ENCODE peak calls at places on chromosomes 3 and 15, in four cellular contexts. K is GM12865, I is fibroblast of the aortic adventitia, L is MM.1S. H is an unnamed sample.
A peak's percentile ranks its signal among the peaks of the same experiment; 100 is the strongest.

GRCh38 chr3:52456800-52457183 is 1.4 kb downstream of the NISCH start:
- DNase-seq in K (no peak), I (no peak), L (no peak), H (no peak)

GRCh38 chr3:32843504-32844321 is 25.9 kb downstream of the TRIM71 start:
- DNase-seq in K (no peak), I (no peak), L (no peak), H (peak; percentile 75)

GRCh38 chr15:25882466-25882865 is 19.3 kb upstream of the ATP10A start:
- DNase-seq in K (no peak), I (peak; percentile 9), L (no peak), H (no peak)

GRCh38 chr3:18469775-18470174 is 44.6 kb upstream of the SATB1 start:
- DNase-seq in K (no peak), I (no peak), L (no peak), H (no peak)

GRCh38 chr15:79682285-79682684 is 214.5 kb downstream of the MTHFS start:
- DNase-seq in K (no peak), I (peak; percentile 88), L (no peak), H (no peak)

GRCh38 chr3:151124476-151124875 is 39.0 kb downstream of the MED12L start:
- DNase-seq in K (no peak), I (no peak), L (no peak), H (no peak)

GRCh38 chr15:98541519-98541918 is 106.8 kb upstream of the IGF1R start:
- DNase-seq in K (no peak), I (no peak), L (no peak), H (no peak)

GRCh38 chr3:106399773-106400172 is 531.0 kb upstream of the CBLB start:
- DNase-seq in K (no peak), I (no peak), L (no peak), H (no peak)

GRCh38 chr3:37465174-37465573 is 290.8 kb upstream of the LRRFIP2 start:
- DNase-seq in K (no peak), I (no peak), L (no peak), H (no peak)

GRCh38 chr3:145637105-145637504 is 523.9 kb downstream of the PLOD2 start:
- DNase-seq in K (no peak), I (no peak), L (no peak), H (no peak)

GRCh38 chr3:145639207-145639606 is 521.8 kb downstream of the PLOD2 start:
- DNase-seq in K (no peak), I (peak; percentile 11), L (no peak), H (no peak)

DNA sequence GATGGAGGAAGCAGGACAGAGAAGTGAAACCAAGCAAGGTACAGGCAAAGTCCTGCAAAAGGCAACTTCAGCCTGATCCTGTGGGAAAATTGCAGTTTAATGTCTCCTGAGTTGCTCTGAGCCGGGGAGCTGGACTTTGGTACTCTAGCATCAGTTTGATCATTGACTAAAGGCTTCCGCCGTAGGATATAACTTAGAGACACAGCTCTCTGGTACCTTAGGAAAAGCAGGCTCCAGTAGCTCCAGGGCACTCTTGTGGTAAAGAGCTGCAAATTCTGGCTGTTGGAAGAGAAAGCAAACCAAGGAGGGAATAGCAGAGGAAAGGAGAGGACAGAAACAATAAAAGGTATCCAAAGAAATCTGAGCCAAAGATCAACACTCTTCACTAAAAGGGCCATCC is 521.1 kb downstream of the PLOD2 start:
- DNase-seq in K (no peak), I (no peak), L (no peak), H (no peak)
- TF ChIP-seq CTCF in K (no peak), I (no peak), L (no peak), H (no peak)

DNA sequence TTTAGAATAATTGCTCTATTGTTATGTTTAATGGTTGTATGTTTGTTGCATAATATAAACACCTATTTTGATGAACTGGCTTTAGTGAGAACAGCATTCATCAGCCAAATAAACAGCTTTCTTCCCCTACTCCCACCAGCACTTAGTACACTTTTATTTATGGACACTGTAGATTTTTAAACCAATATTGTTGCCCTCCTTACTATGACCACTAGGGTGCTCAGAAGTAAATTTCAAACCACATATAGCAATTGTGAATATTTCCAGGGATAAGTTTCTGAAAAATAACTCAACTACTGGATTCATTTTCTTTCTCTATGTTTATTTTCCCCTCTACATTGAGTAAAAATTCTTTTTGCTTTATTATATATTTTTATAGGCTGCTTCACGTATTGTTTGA is 84.7 kb upstream of the PTX3 start:
- DNase-seq in K (no peak), I (no peak), L (no peak), H (no peak)
- TF ChIP-seq CTCF in K (peak; percentile 17), I (peak; percentile 41), L (peak; percentile 55), H (no peak)

GRCh38 chr3:179555604-179556003 is 7.1 kb upstream of the ACTL6A start:
- DNase-seq in K (no peak), I (no peak), L (no peak), H (no peak)

GRCh38 chr3:179562467-179563297 is at the start of gene ACTL6A:
- DNase-seq in K (peak; percentile 100), I (peak; percentile 99), L (peak; percentile 100), H (peak; percentile 81)

GRCh38 chr3:179563298-179563934 is 690 bp downstream of the ACTL6A start:
- DNase-seq in K (peak; percentile 88), I (peak; percentile 66), L (peak; percentile 89), H (no peak)

GRCh38 chr3:179560791-179561190 is 1.9 kb upstream of the ACTL6A start:
- DNase-seq in K (no peak), I (no peak), L (no peak), H (no peak)

GRCh38 chr3:179558742-179559364 is 3.9 kb upstream of the ACTL6A start:
- DNase-seq in K (peak; percentile 76), I (peak; percentile 85), L (peak; percentile 87), H (no peak)
- TF ChIP-seq CTCF in K (peak; percentile 81), I (peak; percentile 90), L (peak; percentile 96), H (peak; percentile 95)

DNA sequence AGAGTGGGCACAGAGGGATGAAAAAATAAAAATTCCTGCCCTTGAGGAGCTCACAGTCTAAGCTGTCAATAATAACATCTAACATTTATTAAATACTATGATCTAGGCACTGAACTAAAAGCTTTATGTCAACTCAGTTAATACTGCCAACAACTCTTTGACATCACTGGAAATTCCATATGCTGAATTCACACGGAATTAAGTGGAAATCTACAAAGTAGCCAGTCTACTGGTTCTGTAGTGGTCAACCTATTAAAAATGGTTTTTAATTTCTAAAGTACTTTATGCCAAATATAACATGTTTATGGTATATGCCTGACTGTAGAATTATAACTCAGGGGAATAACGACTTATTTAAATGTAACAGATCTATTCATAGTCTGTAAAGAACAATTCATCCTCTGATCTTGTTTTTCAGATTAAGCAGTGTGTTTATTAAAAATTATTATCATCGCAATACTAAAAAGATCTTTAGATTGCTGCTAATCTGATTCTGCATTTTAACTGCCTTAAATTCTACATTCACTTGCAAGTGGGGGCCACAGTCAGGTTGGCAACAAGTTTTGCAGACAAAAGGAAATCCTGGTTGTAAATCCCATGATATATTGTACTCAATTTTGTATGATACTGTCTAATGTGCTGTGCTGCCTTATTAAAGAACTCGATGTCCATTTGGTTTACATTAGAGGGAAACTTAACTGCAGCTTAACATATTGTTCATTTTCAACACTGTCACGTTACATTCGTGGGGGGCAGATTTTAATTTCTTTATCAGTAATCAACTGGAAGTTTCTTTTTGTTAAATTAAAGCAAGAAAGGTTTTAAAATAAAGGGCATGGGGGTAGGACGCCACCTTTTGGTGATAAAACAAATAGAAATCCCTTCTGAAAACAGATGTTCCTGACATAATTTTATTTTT is 2.6 kb upstream of the FOXP1 start:
- DNase-seq in K (peak; percentile 29), I (peak; percentile 78), L (peak; percentile 28), H (no peak)
- TF ChIP-seq CTCF in K (peak; percentile 42), I (peak; percentile 66), L (peak; percentile 67), H (peak; percentile 68)

GRCh38 chr15:72732554-72732953 is 46.5 kb downstream of the BBS4 start:
- DNase-seq in K (no peak), I (no peak), L (no peak), H (no peak)
- TF ChIP-seq CTCF in K (no peak), I (no peak), L (peak; percentile 26), H (no peak)